ENCODE peak calls at places on chromosomes 13 and 19, in seven cellular contexts. K, B, F, O, Z, N and V are unnamed samples.
A peak's percentile ranks its signal among the peaks of the same experiment; 100 is the strongest.

GRCh38 chr19:45952691-45953505 is 20.8 kb downstream of the NOVA2 start:
- DNase-seq in N (peak; percentile 97), O (peak; percentile 22), K (peak; percentile 96), B (peak; percentile 60), Z (peak; percentile 22), F (peak; percentile 83), V (peak; percentile 71)

GRCh38 chr19:52638601-52639000 is 446 bp upstream of the ZNF83 start:
- DNase-seq in F (peak; percentile 50), K (no peak), N (no peak), B (peak; percentile 49), O (no peak), Z (no peak), V (no peak)

GRCh38 chr19:33280351-33280921 is 21.9 kb downstream of the CEBPA start:
- DNase-seq in K (no peak), N (no peak), Z (no peak), B (no peak), F (no peak), O (no peak), V (peak; percentile 47)

GRCh38 chr13:48965736-48966135 is 10.0 kb upstream of the FNDC3A start:
- DNase-seq in Z (no peak), O (no peak), K (no peak), F (no peak), B (no peak), N (no peak), V (no peak)

GRCh38 chr13:33494596-33495214 is 209.2 kb upstream of the STARD13 start:
- DNase-seq in K (no peak), B (no peak), O (peak; percentile 93), N (no peak), F (peak; percentile 26), Z (no peak), V (peak; percentile 82)

GRCh38 chr19:58513694-58514563 is 2.1 kb upstream of the SLC27A5 start:
- DNase-seq in K (peak; percentile 95), Z (peak; percentile 94), N (peak; percentile 97), B (peak; percentile 95), O (peak; percentile 89), F (peak; percentile 90), V (peak; percentile 85)

GRCh38 chr13:95301947-95302386 is 716 bp upstream of the ABCC4 start:
- DNase-seq in N (no peak), B (no peak), Z (no peak), K (no peak), F (no peak), O (no peak), V (no peak)

GRCh38 chr13:44140146-44140545 is 233.5 kb upstream of the SERP2 start:
- DNase-seq in Z (no peak), F (no peak), N (peak; percentile 80), K (peak; percentile 46), O (no peak), B (no peak), V (no peak)

GRCh38 chr19:57560049-57560491 is 407 bp upstream of the ZNF550 start:
- DNase-seq in F (peak; percentile 14), Z (no peak), B (peak; percentile 50), K (no peak), O (peak; percentile 51), N (no peak), V (no peak)

GRCh38 chr19:41689993-41690800 is 2.1 kb upstream of the CEACAM7 start:
- DNase-seq in N (peak; percentile 37), K (no peak), B (no peak), O (no peak), F (no peak), Z (no peak), V (no peak)

GRCh38 chr19:55088543-55089265 is 13.0 kb downstream of the EPS8L1 start:
- DNase-seq in Z (peak; percentile 77), F (peak; percentile 87), N (peak; percentile 98), B (peak; percentile 86), K (peak; percentile 86), O (peak; percentile 61), V (peak; percentile 57)

GRCh38 chr19:18731562-18732008 is 48.1 kb downstream of the CRTC1 start:
- DNase-seq in B (no peak), N (peak; percentile 71), O (no peak), F (no peak), K (no peak), Z (no peak), V (peak; percentile 7)

GRCh38 chr19:33507021-33507956 is 14.3 kb downstream of the PEPD start:
- DNase-seq in Z (no peak), B (no peak), F (no peak), N (no peak), K (no peak), O (no peak), V (no peak)

GRCh38 chr13:101529419-101529818 is 76.9 kb downstream of the ITGBL1 start:
- DNase-seq in O (peak; percentile 91), Z (no peak), K (no peak), N (no peak), B (no peak), F (no peak), V (no peak)

GRCh38 chr13:29887651-29888050 is 37.2 kb upstream of the UBL3 start:
- DNase-seq in K (no peak), F (no peak), B (no peak), O (no peak), Z (no peak), N (no peak), V (no peak)

GRCh38 chr13:40639226-40639681 is 27.2 kb downstream of the FOXO1 start:
- DNase-seq in F (peak; percentile 17), N (no peak), Z (no peak), K (no peak), O (no peak), B (no peak), V (peak; percentile 39)

GRCh38 chr13:98773921-98774320 is 21.4 kb upstream of the SLC15A1 start:
- DNase-seq in Z (no peak), O (no peak), K (no peak), F (no peak), B (peak; percentile 29), N (no peak), V (no peak)

GRCh38 chr19:623974-624373 is 9.4 kb downstream of the POLRMT start:
- DNase-seq in K (no peak), B (no peak), F (no peak), Z (no peak), O (peak; percentile 99), N (no peak), V (no peak)

GRCh38 chr19:48413879-48414623 is 20.6 kb downstream of the GRIN2D start:
- DNase-seq in K (peak; percentile 68), B (no peak), N (peak; percentile 80), Z (no peak), O (no peak), F (peak; percentile 61), V (no peak)

GRCh38 chr19:18795540-18795939 is 4.4 kb upstream of the COMP start:
- DNase-seq in B (no peak), N (peak; percentile 59), F (peak; percentile 88), K (peak; percentile 39), O (no peak), Z (no peak), V (no peak)